ENCODE peak calls at places on chromosome 2, in eight cellular contexts. H is activated gamma-delta T cell treated with anti-CD3 and anti-CD28 coated beads, Interleukin-2, amount 50 U/mL, for 16 hours; S is AG04449; D is GM12865; Y is EL; Q is amygdala; X is stromal cell of bone marrow; Z is NCI-H524. C is an unnamed sample.

GRCh38 chr2:203685081-203685621 is 21.3 kb upstream of the CD28 start:
- DNase-seq in Q (no peak), X (peak), S (peak), Y (peak), Z (no peak), D (no peak), H (no peak), C (no peak)

GRCh38 chr2:219595250-219595649 is 2.4 kb upstream of the STK11IP start:
- DNase-seq in Y (peak), Q (no peak), H (no peak), X (no peak), S (no peak), Z (no peak), D (no peak), C (no peak)

GRCh38 chr2:43707255-43707654 is 31.0 kb upstream of the C1GALT1C1L start:
- DNase-seq in Y (peak), S (no peak), H (no peak), Z (no peak), D (no peak), Q (no peak), X (peak), C (no peak)

GRCh38 chr2:85319811-85320210 is 8.0 kb downstream of the TGOLN2 start:
- DNase-seq in Z (no peak), D (no peak), S (no peak), Q (no peak), Y (no peak), X (no peak), H (no peak), C (no peak)

GRCh38 chr2:222752731-222753130 is 81.3 kb downstream of the MOGAT1 start:
- DNase-seq in Y (no peak), H (no peak), X (no peak), D (no peak), Q (no peak), S (no peak), Z (peak), C (no peak)

GRCh38 chr2:215427585-215427984 is 8.3 kb downstream of the FN1 start:
- DNase-seq in Z (no peak), X (no peak), H (no peak), D (no peak), Q (no peak), S (no peak), Y (no peak), C (no peak)

GRCh38 chr2:216426938-216427337 is 14.7 kb downstream of the SMARCAL1 start:
- DNase-seq in D (no peak), Z (no peak), H (no peak), Q (no peak), Y (peak), X (peak), S (peak), C (no peak)

GRCh38 chr2:202687276-202687675 is 52.5 kb downstream of the FAM117B start:
- DNase-seq in S (no peak), X (no peak), D (no peak), Z (no peak), Q (no peak), H (no peak), Y (peak), C (no peak)

GRCh38 chr2:170822885-170823799 is 6.5 kb downstream of the GAD1 start:
- DNase-seq in X (no peak), Q (no peak), D (no peak), S (no peak), H (no peak), Z (no peak), Y (peak), C (no peak)

GRCh38 chr2:168424112-168424951 is 31.7 kb upstream of the CERS6 start:
- DNase-seq in S (no peak), Y (no peak), Q (no peak), D (peak), Z (no peak), X (no peak), H (no peak), C (no peak)